ENCODE peak calls at places on chromosomes 3 and 15, in six cellular contexts. J is neuronal stem cell, H is H9, G is mesenchymal stem cell, M is trophoblast cell, U is H1. Q is an unnamed sample.

GRCh38 chr15:75031773-75032302 is 8.4 kb downstream of the PPCDC start:
- DNase-seq in J (no peak), H (no peak), G (no peak), M (no peak), U (no peak), Q (no peak)

GRCh38 chr3:128180446-128180845 is 27.2 kb downstream of the EEFSEC start:
- DNase-seq in J (no peak), H (no peak), G (no peak), M (no peak), U (no peak), Q (no peak)

GRCh38 chr3:177928156-177928555 is 608.1 kb upstream of the KCNMB2 start:
- DNase-seq in J (no peak), H (no peak), G (peak), M (no peak), U (no peak), Q (peak)

GRCh38 chr3:23865595-23866396 is 51.0 kb downstream of the NKIRAS1 start:
- DNase-seq in J (peak), H (peak), G (peak), M (no peak), U (peak), Q (peak)

GRCh38 chr15:23504003-23504402 is 57.0 kb upstream of the GOLGA6L2 start:
- DNase-seq in J (no peak), H (no peak), G (no peak), M (no peak), U (peak), Q (no peak)

GRCh38 chr15:25684521-25685215 is 178.5 kb downstream of the ATP10A start:
- DNase-seq in J (no peak), H (no peak), G (no peak), M (no peak), U (no peak), Q (peak)

GRCh38 chr3:72368331-72368975 is 479.8 kb downstream of the SHQ1 start:
- DNase-seq in J (no peak), H (no peak), G (no peak), M (no peak), U (no peak), Q (peak)

GRCh38 chr3:52210037-52210436 is 12.1 kb downstream of the ALAS1 start:
- DNase-seq in J (no peak), H (no peak), G (no peak), M (no peak), U (no peak), Q (no peak)

GRCh38 chr15:66096711-66097058 is 156.9 kb downstream of the MEGF11 start:
- DNase-seq in J (no peak), H (no peak), G (no peak), M (no peak), U (no peak), Q (no peak)

GRCh38 chr3:126512916-126513650 is 4.5 kb downstream of the UROC1 start:
- DNase-seq in J (no peak), H (no peak), G (no peak), M (no peak), U (no peak), Q (no peak)

GRCh38 chr3:139230391-139230790 is 113.4 kb upstream of the MRPS22 start:
- DNase-seq in J (no peak), H (no peak), G (no peak), M (no peak), U (no peak), Q (no peak)

GRCh38 chr3:59750391-59750790 is 700.6 kb upstream of the CFAP20DC start:
- DNase-seq in J (no peak), H (no peak), G (no peak), M (peak), U (no peak), Q (no peak)

GRCh38 chr3:65479118-65479517 is 559.6 kb downstream of the MAGI1 start:
- DNase-seq in J (no peak), H (no peak), G (no peak), M (no peak), U (no peak), Q (no peak)

GRCh38 chr3:78912687-78913086 is 855.1 kb downstream of the ROBO1 start:
- DNase-seq in J (no peak), H (no peak), G (no peak), M (no peak), U (no peak), Q (peak)

GRCh38 chr3:65507446-65507845 is 531.3 kb downstream of the MAGI1 start:
- DNase-seq in J (no peak), H (no peak), G (no peak), M (no peak), U (no peak), Q (no peak)

GRCh38 chr15:62824111-62824737 is 218.3 kb upstream of the TPM1 start:
- DNase-seq in J (no peak), H (no peak), G (peak), M (no peak), U (no peak), Q (peak)

GRCh38 chr3:131356006-131356405 is 25.6 kb upstream of the NUDT16 start:
- DNase-seq in J (no peak), H (no peak), G (no peak), M (peak), U (no peak), Q (peak)

GRCh38 chr3:63990733-63991132 is 32.6 kb downstream of the PSMD6 start:
- DNase-seq in J (no peak), H (no peak), G (no peak), M (no peak), U (no peak), Q (no peak)

GRCh38 chr3:25532763-25533162 is 104.7 kb downstream of the RARB start:
- DNase-seq in J (no peak), H (peak), G (no peak), M (no peak), U (peak), Q (peak)

GRCh38 chr15:27086146-27086545 is 115.2 kb downstream of the GABRG3 start:
- DNase-seq in J (no peak), H (no peak), G (no peak), M (no peak), U (no peak), Q (no peak)

GRCh38 chr3:58063424-58063823 is 55.2 kb downstream of the FLNB start:
- DNase-seq in J (no peak), H (no peak), G (no peak), M (no peak), U (no peak), Q (peak)

GRCh38 chr3:140420621-140421357 is 257.1 kb upstream of the TRIM42 start:
- DNase-seq in J (no peak), H (no peak), G (peak), M (peak), U (no peak), Q (peak)

GRCh38 chr3:153315781-153316180 is 153.8 kb downstream of the RAP2B start:
- DNase-seq in J (no peak), H (no peak), G (no peak), M (no peak), U (no peak), Q (peak)

GRCh38 chr15:53979051-53979788 is 979 bp downstream of the UNC13C start:
- DNase-seq in J (no peak), H (no peak), G (no peak), M (no peak), U (no peak), Q (no peak)

GRCh38 chr3:27509376-27509775 is 25.2 kb upstream of the SLC4A7 start:
- DNase-seq in J (no peak), H (no peak), G (no peak), M (no peak), U (no peak), Q (no peak)

GRCh38 chr3:197912770-197913476 is 37.1 kb upstream of the RPL35A start:
- DNase-seq in J (no peak), H (peak), G (no peak), M (no peak), U (no peak), Q (no peak)

GRCh38 chr3:23314981-23315805 is 112.1 kb downstream of the UBE2E2 start:
- DNase-seq in J (no peak), H (no peak), G (no peak), M (peak), U (no peak), Q (peak)

GRCh38 chr3:171186383-171186782 is 159.9 kb upstream of the SLC2A2 start:
- DNase-seq in J (no peak), H (no peak), G (no peak), M (no peak), U (no peak), Q (no peak)

GRCh38 chr15:89114974-89115373 is 26.7 kb downstream of the ABHD2 start:
- DNase-seq in J (no peak), H (no peak), G (peak), M (no peak), U (no peak), Q (peak)

GRCh38 chr15:61387675-61388074 is 158.6 kb upstream of the RORA start:
- DNase-seq in J (no peak), H (no peak), G (no peak), M (no peak), U (no peak), Q (no peak)

GRCh38 chr15:43492266-43492665 is 690 bp downstream of the TP53BP1 start:
- DNase-seq in J (no peak), H (peak), G (no peak), M (no peak), U (no peak), Q (no peak)

GRCh38 chr3:128167973-128168674 is 14.8 kb downstream of the EEFSEC start:
- DNase-seq in J (peak), H (no peak), G (no peak), M (no peak), U (no peak), Q (no peak)

GRCh38 chr3:53862241-53862640 is 15.9 kb downstream of the IL17RB start:
- DNase-seq in J (no peak), H (no peak), G (no peak), M (no peak), U (no peak), Q (no peak)

GRCh38 chr3:40248591-40248990 is 60.9 kb upstream of the EIF1B start:
- DNase-seq in J (no peak), H (no peak), G (no peak), M (no peak), U (no peak), Q (no peak)

DNA sequence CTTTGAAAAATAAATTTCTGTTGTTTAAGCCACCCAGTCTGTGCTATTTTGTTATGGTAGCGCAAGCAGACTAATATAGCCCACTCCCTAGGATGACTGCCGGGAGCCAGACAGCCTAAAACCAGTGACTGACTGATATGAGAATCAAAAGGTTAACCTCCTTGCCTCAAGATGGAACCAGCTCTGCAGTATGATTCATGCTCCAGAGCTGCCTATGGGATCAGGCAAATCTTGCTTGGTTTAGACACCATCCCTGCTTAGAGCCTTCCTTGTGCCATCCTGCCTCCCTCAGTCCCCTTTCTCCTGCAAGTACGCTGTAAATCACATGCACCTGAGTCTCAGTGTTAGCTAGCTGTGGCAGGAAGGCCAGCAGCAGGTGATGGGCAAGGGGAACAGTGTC is 39.3 kb downstream of the TRANK1 start:
- DNase-seq in J (no peak), H (no peak), G (no peak), M (no peak), U (no peak), Q (peak)
- H2AFZ ChIP-seq in J (no peak), H (no peak), G (no peak), M (no peak), U (no peak), Q (peak)

DNA sequence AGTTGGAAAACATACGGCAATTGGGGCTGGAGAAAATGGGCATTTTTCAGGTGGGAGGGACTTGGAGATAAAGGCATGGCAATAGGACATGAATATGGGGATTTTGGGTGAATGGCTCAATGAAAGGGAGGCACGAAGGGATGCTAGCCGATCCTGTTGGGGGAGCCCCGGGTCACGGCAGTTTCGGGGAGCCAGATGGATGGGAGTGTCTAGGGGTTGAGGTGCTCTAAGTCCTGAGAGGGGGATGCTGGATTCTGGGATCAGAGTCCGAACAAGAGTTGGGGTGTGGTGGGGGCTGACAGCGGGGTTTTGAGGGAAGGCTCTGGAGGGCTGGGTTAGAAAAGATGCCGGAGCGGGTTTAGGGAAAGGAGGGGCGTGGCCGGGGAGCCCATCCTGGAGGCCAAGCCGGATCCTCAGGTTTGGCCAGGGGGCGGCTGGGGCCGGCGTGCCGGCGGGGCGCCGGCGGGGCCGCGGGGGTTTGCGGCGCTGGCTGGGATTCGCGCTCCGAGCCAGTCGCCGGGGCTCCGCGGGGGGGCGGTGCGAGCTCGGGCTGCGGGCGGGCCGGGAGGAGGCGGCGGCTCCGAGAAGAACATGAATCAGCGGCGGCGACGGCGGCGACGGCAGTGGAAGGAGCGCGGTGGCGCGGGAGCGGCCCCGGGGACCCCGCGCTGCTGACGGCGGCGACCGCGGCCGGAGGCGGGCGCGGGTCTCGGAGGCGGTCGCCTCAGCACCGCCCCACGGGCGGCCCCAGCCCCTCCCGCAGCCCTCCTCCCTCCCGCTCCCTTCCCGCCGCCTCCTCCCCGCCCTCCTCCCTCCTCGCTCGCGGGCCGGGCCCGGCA is at the start of gene TYRO3:
- DNase-seq in J (peak), H (peak), G (peak), M (peak), U (no peak), Q (no peak)
- H2BK120ac ChIP-seq in J (peak), H (no peak), G (peak), M (peak), U (peak), Q (peak)

DNA sequence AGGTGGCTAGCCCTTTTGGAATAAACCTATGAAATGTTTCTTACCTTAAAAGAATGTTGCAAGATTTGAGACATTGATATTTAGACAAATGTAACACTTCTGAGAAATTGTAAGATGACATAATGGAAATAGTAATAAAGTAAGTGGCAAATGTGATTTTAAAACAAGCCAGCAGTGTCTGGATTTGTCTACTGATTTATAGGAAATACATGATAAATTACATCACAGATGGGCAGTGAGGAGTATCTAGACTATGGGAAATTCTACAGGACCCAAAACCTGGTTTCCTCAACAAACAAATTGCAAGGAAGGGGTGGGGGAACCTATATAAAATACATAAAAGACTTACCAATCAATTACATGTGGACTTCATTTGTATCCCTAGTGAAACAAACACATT is 37.1 kb downstream of the NANOGP8 start:
- DNase-seq in J (no peak), H (no peak), G (no peak), M (no peak), U (no peak), Q (no peak)
- H2AFZ ChIP-seq in J (no peak), H (no peak), G (no peak), M (no peak), U (no peak), Q (no peak)

DNA sequence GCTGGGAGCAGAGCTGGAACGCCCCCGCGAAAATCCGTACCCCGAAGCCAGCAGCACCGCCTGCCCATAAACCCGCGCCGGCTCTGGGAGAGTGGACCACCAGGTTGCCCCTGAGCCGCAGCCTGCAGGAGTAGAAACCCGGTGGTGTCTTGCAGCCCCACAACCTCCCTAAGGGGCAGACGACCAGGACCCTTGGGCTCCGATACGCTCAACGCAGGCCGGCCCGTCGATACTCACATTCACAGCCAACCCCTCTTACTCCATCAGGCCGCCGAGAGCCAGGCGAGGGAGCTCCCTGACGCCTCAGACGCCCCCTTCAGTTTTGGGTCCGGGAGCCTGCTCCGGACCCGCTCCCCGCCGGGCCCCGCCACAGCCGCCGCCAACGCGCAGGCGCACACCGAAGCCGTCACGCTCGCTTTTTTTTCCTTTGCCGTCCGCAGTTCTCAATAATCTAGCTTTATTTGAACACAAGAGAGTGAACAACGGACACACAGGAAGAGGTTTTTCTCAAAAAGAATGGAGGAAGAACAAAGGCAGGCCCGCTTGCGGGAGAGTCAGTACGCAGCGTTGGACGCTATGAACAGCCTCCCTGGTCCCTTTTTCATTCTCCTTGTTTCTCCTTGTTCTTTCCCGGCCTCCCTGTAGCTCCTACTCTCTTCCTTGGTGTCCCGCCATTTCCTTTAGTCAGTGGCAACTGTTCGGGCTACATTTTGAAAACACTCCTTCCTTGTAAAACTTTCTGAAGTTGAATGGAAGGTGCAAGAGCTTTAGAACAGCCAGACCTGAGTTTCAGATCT is at the start of gene ZNF106:
- DNase-seq in J (peak), H (peak), G (peak), M (peak), U (peak), Q (peak)
- H2BK120ac ChIP-seq in J (no peak), H (peak), G (peak), M (peak), U (no peak), Q (peak)